ENCODE peak calls at places on chromosomes 11 and 22, in nine cellular contexts. R is fibroblast of mammary gland; A is Daoy; T is lower leg skin; P is central memory CD4-positive, alpha-beta T cell; Z is thoracic aorta; E is stimulated activated CD8-positive, alpha-beta memory T cell treated with anti-CD3 and anti-CD28 coated beads, Interleukin-7, amount 100 ng/mL, for 4 hours; Y is ACHN; N is activated CD8-positive, alpha-beta memory T cell treated with anti-CD3 and anti-CD28 coated beads for 48 hours. L is an unnamed sample.

GRCh38 chr11:12167098-12167999 is 57.0 kb downstream of the MICAL2 start:
- DNase-seq in R (peak), A (peak), T (no peak), P (no peak), Z (peak), E (no peak), Y (peak), N (no peak), L (peak)

GRCh38 chr22:46180370-46181137 is 30.2 kb downstream of the PPARA start:
- DNase-seq in R (peak), A (no peak), T (no peak), P (no peak), Z (no peak), E (no peak), Y (peak), N (no peak), L (peak)

GRCh38 chr11:33634291-33634834 is 66.3 kb downstream of the C11orf91 start:
- DNase-seq in R (peak), A (peak), T (no peak), P (no peak), Z (no peak), E (no peak), Y (no peak), N (no peak), L (peak)

GRCh38 chr11:46590740-46591606 is 2.9 kb downstream of the AMBRA1 start:
- DNase-seq in R (no peak), A (no peak), T (no peak), P (no peak), Z (no peak), E (no peak), Y (no peak), N (no peak), L (no peak)

GRCh38 chr11:116244425-116244824 is 528.4 kb downstream of the BUD13 start:
- DNase-seq in R (no peak), A (no peak), T (no peak), P (no peak), Z (no peak), E (no peak), Y (no peak), N (no peak), L (no peak)

GRCh38 chr11:45025716-45026492 is 75.2 kb upstream of the TP53I11 start:
- DNase-seq in R (peak), A (peak), T (no peak), P (peak), Z (no peak), E (no peak), Y (no peak), N (no peak), L (no peak)

GRCh38 chr22:21687685-21688259 is 22.0 kb downstream of the PPIL2 start:
- DNase-seq in R (no peak), A (no peak), T (no peak), P (no peak), Z (no peak), E (no peak), Y (no peak), N (no peak), L (no peak)

GRCh38 chr22:24512043-24512442 is 16.9 kb downstream of the UPB1 start:
- DNase-seq in R (no peak), A (no peak), T (no peak), P (no peak), Z (no peak), E (no peak), Y (no peak), N (no peak), L (no peak)

GRCh38 chr11:134753805-134754130 is 341.7 kb upstream of the B3GAT1 start:
- DNase-seq in R (no peak), A (no peak), T (no peak), P (no peak), Z (no peak), E (no peak), Y (no peak), N (no peak), L (no peak)

GRCh38 chr22:46070722-46071450 is 79.4 kb upstream of the PPARA start:
- DNase-seq in R (no peak), A (peak), T (no peak), P (peak), Z (no peak), E (peak), Y (peak), N (no peak), L (no peak)

L was measured in RPMI7951.